ENCODE peak calls at places on chromosomes 11 and 22, in six cellular contexts. Z is GM12891, K is SK-N-SH, F is HepG2, O is H1, V is K562. I is an unnamed sample.

GRCh38 chr11:118046964-118047700 is 29.7 kb upstream of the TMPRSS4 start:
- DNase-seq in Z (no peak), K (no peak), F (no peak), O (no peak), V (no peak), I (no peak)

GRCh38 chr22:41096841-41097240 is 4.4 kb downstream of the EP300 start:
- DNase-seq in Z (no peak), K (no peak), F (no peak), O (no peak), V (no peak), I (no peak)

GRCh38 chr11:95641506-95641905 is 148.1 kb downstream of the FAM76B start:
- DNase-seq in Z (peak), K (no peak), F (no peak), O (no peak), V (no peak), I (peak)

GRCh38 chr11:92698742-92699141 is 270.7 kb upstream of the MTNR1B start:
- DNase-seq in Z (no peak), K (no peak), F (no peak), O (no peak), V (no peak), I (no peak)

GRCh38 chr11:76744186-76745058 is 38.7 kb upstream of the TSKU start:
- DNase-seq in Z (no peak), K (peak), F (no peak), O (no peak), V (no peak), I (no peak)

GRCh38 chr11:82577246-82577645 is 156.4 kb downstream of the FAM181B start:
- DNase-seq in Z (no peak), K (peak), F (no peak), O (no peak), V (no peak), I (no peak)

GRCh38 chr11:102446606-102447005 is 6.0 kb downstream of the TMEM123 start:
- DNase-seq in Z (no peak), K (no peak), F (no peak), O (no peak), V (no peak), I (no peak)

GRCh38 chr11:123145220-123145619 is 49.8 kb downstream of the CLMP start:
- DNase-seq in Z (no peak), K (peak), F (peak), O (no peak), V (no peak), I (no peak)

GRCh38 chr11:46625406-46625805 is 8.1 kb downstream of the ATG13 start:
- DNase-seq in Z (no peak), K (no peak), F (no peak), O (no peak), V (no peak), I (no peak)

GRCh38 chr11:33778682-33779081 is 4.4 kb upstream of the FBXO3 start:
- DNase-seq in Z (no peak), K (peak), F (no peak), O (no peak), V (no peak), I (no peak)

GRCh38 chr11:135069884-135070283 is 657.8 kb upstream of the B3GAT1 start:
- DNase-seq in Z (no peak), K (no peak), F (no peak), O (no peak), V (no peak), I (no peak)

GRCh38 chr11:14261094-14261493 is 97.9 kb downstream of the RRAS2 start:
- DNase-seq in Z (no peak), K (no peak), F (no peak), O (peak), V (no peak), I (no peak)

GRCh38 chr11:87926250-87926970 is 248.8 kb downstream of the RAB38 start:
- DNase-seq in Z (no peak), K (no peak), F (no peak), O (no peak), V (no peak), I (no peak)

GRCh38 chr22:37233751-37234631 is 10.1 kb downstream of the RAC2 start:
- DNase-seq in Z (no peak), K (peak), F (no peak), O (no peak), V (no peak), I (peak)

GRCh38 chr11:2521681-2522630 is 77.1 kb downstream of the KCNQ1 start:
- DNase-seq in Z (peak), K (peak), F (no peak), O (no peak), V (no peak), I (peak)

GRCh38 chr11:2524446-2525165 is 79.8 kb downstream of the KCNQ1 start:
- DNase-seq in Z (peak), K (peak), F (no peak), O (no peak), V (no peak), I (peak)

GRCh38 chr11:2523821-2524391 is 79.1 kb downstream of the KCNQ1 start:
- DNase-seq in Z (peak), K (peak), F (no peak), O (no peak), V (no peak), I (peak)

GRCh38 chr11:2521081-2521480 is 76.3 kb downstream of the KCNQ1 start:
- DNase-seq in Z (no peak), K (no peak), F (no peak), O (no peak), V (no peak), I (no peak)

GRCh38 chr11:2522636-2523255 is 77.9 kb downstream of the KCNQ1 start:
- DNase-seq in Z (peak), K (peak), F (no peak), O (peak), V (no peak), I (peak)
- TF ChIP-seq TAF1 in Z (no peak), K (no peak), F (no peak), O (no peak), V (no peak), I (no peak)

DNA sequence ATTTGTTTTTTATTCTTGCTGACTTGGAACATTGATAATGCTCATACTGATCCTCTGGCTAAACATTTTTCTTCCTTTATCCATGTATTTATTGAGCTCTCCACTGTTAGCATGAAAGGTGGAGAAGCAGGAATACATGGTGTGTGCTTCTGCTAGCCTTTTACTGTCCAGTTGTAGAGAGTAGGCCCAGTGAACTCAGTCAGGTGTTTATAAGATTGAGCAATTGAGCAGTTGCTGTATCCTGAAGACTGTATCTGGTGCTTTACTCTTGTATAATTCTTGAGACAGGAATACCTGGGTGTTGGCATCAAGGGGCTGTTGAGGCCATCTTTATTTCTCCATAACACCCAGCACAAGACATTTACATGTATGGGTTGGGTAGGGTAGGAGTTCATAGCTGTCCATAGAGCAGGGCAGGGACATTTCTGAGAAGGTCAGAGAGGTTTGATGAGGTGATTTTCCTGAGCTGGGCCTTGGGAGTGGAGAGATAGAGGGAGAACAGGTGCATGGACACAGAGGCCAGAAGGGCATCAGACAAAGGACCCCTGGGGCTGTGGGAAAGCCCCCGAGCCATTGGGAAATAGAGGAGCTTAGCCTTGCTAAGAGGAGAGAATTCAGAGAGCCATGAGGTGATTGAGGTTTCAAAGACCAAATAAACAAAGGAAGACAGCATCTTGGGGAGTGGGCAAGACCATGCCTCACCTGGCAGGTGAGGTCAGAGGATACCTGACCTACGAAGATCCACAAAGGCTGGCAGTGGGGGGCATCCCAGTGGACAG is 155.5 kb downstream of the TEAD1 start:
- DNase-seq in Z (no peak), K (no peak), F (no peak), O (no peak), V (no peak), I (no peak)
- TF ChIP-seq TAF1 in Z (no peak), K (no peak), F (no peak), O (no peak), V (no peak), I (no peak)

DNA sequence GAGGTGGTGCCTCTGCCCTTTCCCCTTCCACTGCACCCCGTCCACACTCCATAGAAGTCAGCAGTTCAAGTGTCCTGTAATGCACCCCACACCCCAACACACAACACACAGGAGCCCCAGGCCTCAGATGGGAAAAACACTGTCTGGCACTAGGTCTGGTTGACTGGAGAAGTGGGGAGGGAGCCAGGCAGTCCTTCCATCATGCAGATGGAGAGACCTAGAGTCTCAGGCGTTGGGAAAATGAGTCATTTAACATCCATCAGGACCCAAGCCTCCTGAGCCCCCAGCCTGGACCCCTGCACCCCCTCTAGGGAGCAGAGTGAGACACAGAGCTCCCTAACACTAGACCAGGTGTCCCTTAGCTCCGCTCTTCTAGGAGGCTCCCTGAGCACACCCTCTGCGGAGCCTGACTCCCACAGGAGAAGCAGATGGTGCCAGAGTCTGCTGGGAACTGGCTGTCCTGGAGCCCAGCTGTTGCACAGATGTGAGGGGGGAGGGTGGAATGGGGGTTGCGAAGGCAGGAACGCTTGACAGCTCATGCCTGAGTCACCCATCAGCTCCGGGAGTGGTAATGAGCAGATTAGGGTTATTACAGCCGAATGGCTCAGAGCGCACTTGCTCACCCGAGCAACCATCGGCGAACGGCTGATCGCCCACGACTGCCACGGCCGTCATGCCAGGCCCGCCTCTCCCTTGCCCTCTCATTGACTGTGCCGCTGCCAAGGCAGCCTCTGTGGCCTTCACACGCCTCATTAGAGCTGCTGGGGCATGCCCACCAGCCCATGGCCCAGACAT is 22.1 kb upstream of the SYT7 start:
- DNase-seq in Z (no peak), K (peak), F (no peak), O (no peak), V (peak), I (no peak)
- TF ChIP-seq TAF1 in Z (no peak), K (no peak), F (no peak), O (no peak), V (no peak), I (no peak)

GRCh38 chr11:111571829-111572501 is 30.3 kb upstream of the SIK2 start:
- DNase-seq in Z (no peak), K (no peak), F (peak), O (no peak), V (no peak), I (no peak)

GRCh38 chr11:111570796-111571195 is 30.3 kb downstream of the LAYN start:
- DNase-seq in Z (no peak), K (no peak), F (no peak), O (no peak), V (no peak), I (no peak)

GRCh38 chr11:111575748-111576147 is 26.5 kb upstream of the SIK2 start:
- DNase-seq in Z (no peak), K (no peak), F (no peak), O (no peak), V (no peak), I (no peak)

GRCh38 chr11:111574373-111575230 is 27.6 kb upstream of the SIK2 start:
- DNase-seq in Z (no peak), K (no peak), F (no peak), O (no peak), V (no peak), I (no peak)

GRCh38 chr11:111573821-111574249 is 28.4 kb upstream of the SIK2 start:
- DNase-seq in Z (no peak), K (no peak), F (no peak), O (no peak), V (no peak), I (no peak)
- TF ChIP-seq TAF1 in Z (no peak), K (no peak), F (no peak), O (no peak), V (no peak), I (no peak)

I was measured in GM12892.